ENCODE peak calls at places on chromosomes 3 and 15, in four cellular contexts. B is amniotic stem cell, A is activated T-helper 1 cell treated with Interleukin-2 at 50 U/mL for 16 hours, H is H9. E is an unnamed sample.
A peak's percentile ranks its signal among the peaks of the same experiment; 100 is the strongest.

GRCh38 chr3:57382933-57383332 is 90.4 kb upstream of the ASB14 start:
- DNase-seq in A (no peak), B (no peak), H (no peak), E (no peak)

GRCh38 chr3:74301058-74301457 is 313.4 kb downstream of the CNTN3 start:
- DNase-seq in H (no peak), B (no peak), A (no peak), E (no peak)

GRCh38 chr3:155254445-155254844 is 39.0 kb downstream of the STRIT1 start:
- DNase-seq in A (no peak), B (no peak), H (no peak), E (no peak)

GRCh38 chr3:174441588-174442316 is 417.4 kb upstream of the NAALADL2 start:
- DNase-seq in B (no peak), H (no peak), A (no peak), E (no peak)

GRCh38 chr15:98898122-98898521 is 109.5 kb downstream of the PGPEP1L start:
- DNase-seq in A (no peak), H (no peak), B (no peak), E (no peak)

GRCh38 chr3:151301787-151302186 is 14.8 kb downstream of the GPR87 start:
- DNase-seq in H (no peak), A (no peak), B (no peak), E (no peak)

GRCh38 chr3:85516146-85516545 is 557.4 kb downstream of the CADM2 start:
- DNase-seq in B (no peak), A (no peak), H (no peak), E (no peak)

GRCh38 chr3:197533396-197534347 is 22.1 kb downstream of the BDH1 start:
- DNase-seq in A (no peak), B (no peak), H (no peak), E (peak; percentile 47)

GRCh38 chr15:94174399-94174802 is 57.0 kb upstream of the MCTP2 start:
- DNase-seq in A (no peak), B (no peak), H (no peak), E (no peak)

GRCh38 chr3:105359098-105359762 is 7.5 kb upstream of the ALCAM start:
- DNase-seq in B (no peak), A (no peak), H (no peak), E (no peak)

GRCh38 chr15:34716111-34716510 is 38.7 kb downstream of the GJD2 start:
- DNase-seq in B (no peak), A (no peak), H (no peak), E (no peak)